ENCODE peak calls at places on chromosome X, in nine cellular contexts. C is cardiac muscle cell, A is upper lobe of right lung, G is SK-N-SH, U is IMR-90, Z is esophagus squamous epithelium, L is epithelial cell of esophagus, B is HFFc6, F is tibial artery. T is an unnamed sample.

GRCh38 chrX:37717708-37718107 is 32.1 kb downstream of the XK start:
- DNase-seq in C (no peak), A (no peak), G (no peak), U (no peak), Z (no peak), L (no peak), B (no peak), F (no peak), T (no peak)

GRCh38 chrX:42119076-42119475 is 195.7 kb upstream of the CASK start:
- DNase-seq in C (no peak), A (no peak), G (no peak), U (peak), Z (no peak), L (peak), B (no peak), F (no peak), T (no peak)

GRCh38 chrX:70527610-70528009 is 83.0 kb downstream of the DLG3 start:
- DNase-seq in C (no peak), A (no peak), G (no peak), U (no peak), Z (no peak), L (no peak), B (no peak), F (no peak), T (no peak)

GRCh38 chrX:64394874-64395567 is at the start of gene MTMR8:
- DNase-seq in C (peak), A (peak), G (peak), U (no peak), Z (peak), L (peak), B (no peak), F (peak), T (peak)

GRCh38 chrX:47216393-47216925 is 2.0 kb upstream of the CDK16 start:
- DNase-seq in C (no peak), A (no peak), G (no peak), U (no peak), Z (no peak), L (no peak), B (no peak), F (no peak), T (no peak)

GRCh38 chrX:17613979-17614572 is 123.2 kb upstream of the SCML1 start:
- DNase-seq in C (peak), A (peak), G (no peak), U (peak), Z (no peak), L (peak), B (peak), F (no peak), T (no peak)

GRCh38 chrX:54413753-54414152 is 26.5 kb upstream of the TSR2 start:
- DNase-seq in C (no peak), A (no peak), G (no peak), U (no peak), Z (no peak), L (no peak), B (no peak), F (no peak), T (no peak)

GRCh38 chrX:36214924-36215323 is 295.4 kb downstream of the CFAP47 start:
- DNase-seq in C (no peak), A (no peak), G (no peak), U (no peak), Z (no peak), L (no peak), B (no peak), F (no peak), T (no peak)

GRCh38 chrX:123186796-123187195 is 2.7 kb downstream of the GRIA3 start:
- DNase-seq in C (no peak), A (no peak), G (no peak), U (no peak), Z (no peak), L (no peak), B (no peak), F (no peak), T (no peak)

GRCh38 chrX:153908219-153908875 is 3.9 kb downstream of the AVPR2 start:
- DNase-seq in C (no peak), A (no peak), G (no peak), U (no peak), Z (no peak), L (no peak), B (no peak), F (no peak), T (no peak)

GRCh38 chrX:139559383-139560042 is 29.0 kb downstream of the F9 start:
- DNase-seq in C (peak), A (no peak), G (peak), U (peak), Z (no peak), L (peak), B (peak), F (no peak), T (peak)

GRCh38 chrX:56232221-56233082 is at the start of gene KLF8:
- DNase-seq in C (peak), A (peak), G (no peak), U (no peak), Z (no peak), L (peak), B (no peak), F (peak), T (peak)

GRCh38 chrX:32871636-32872035 is 339.7 kb downstream of the DMD start:
- DNase-seq in C (no peak), A (no peak), G (no peak), U (peak), Z (no peak), L (peak), B (no peak), F (no peak), T (no peak)

GRCh38 chrX:3938587-3938986 is 225.1 kb upstream of the PRKX start:
- DNase-seq in C (no peak), A (no peak), G (no peak), U (no peak), Z (no peak), L (no peak), B (no peak), F (no peak), T (no peak)

DNA sequence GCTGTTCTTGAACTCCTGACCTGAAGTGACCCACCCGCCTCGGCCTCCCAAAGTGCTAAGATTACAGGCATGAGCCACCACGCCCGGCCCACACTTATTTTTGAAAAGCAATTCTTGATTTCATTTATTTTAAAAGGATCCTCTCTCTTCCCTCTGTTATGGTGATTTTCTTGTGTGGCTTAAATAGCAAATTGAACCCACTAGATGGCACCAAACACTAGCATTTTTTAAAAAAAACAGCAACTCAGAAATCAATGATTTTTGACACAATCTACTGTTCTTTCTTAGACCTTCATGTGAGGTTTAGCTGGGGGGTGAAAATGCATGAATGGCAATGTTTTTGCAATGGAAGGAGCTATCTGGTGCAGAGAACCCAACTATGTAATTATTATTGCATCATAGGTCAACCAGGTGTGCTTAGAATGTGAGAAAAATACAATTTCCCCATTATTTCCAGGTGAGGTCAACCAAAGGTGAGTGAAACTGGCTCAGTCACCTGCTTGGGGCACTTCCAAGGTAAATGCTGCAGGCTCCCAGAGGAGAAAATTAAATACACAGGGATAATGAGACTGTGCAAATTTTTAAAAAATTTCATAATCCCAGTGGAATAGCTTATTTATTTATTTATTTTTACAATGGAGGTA is 226.6 kb upstream of the PRKX start:
- DNase-seq in C (peak), A (no peak), G (peak), U (peak), Z (no peak), L (peak), B (peak), F (no peak), T (no peak)
- TF ChIP-seq CTCF in C (peak), A (peak), G (peak), U (peak), Z (peak), L (peak), B (peak), F (no peak), T (peak)

GRCh38 chrX:31293409-31293808 is 221.6 kb upstream of the FTHL17 start:
- DNase-seq in C (no peak), A (no peak), G (no peak), U (no peak), Z (no peak), L (no peak), B (no peak), F (no peak), T (no peak)
- TF ChIP-seq CTCF in C (no peak), A (no peak), G (peak), U (no peak), Z (no peak), L (peak), B (no peak), F (no peak), T (no peak)

GRCh38 chrX:155179343-155179997 is 36.8 kb upstream of the VBP1 start:
- DNase-seq in C (no peak), A (no peak), G (no peak), U (no peak), Z (no peak), L (peak), B (no peak), F (no peak), T (no peak)
- TF ChIP-seq CTCF in C (peak), A (no peak), G (no peak), U (no peak), Z (no peak), L (peak), B (no peak), F (no peak), T (no peak)

GRCh38 chrX:2690856-2691542 is at the start of gene CD99:
- DNase-seq in C (peak), A (peak), G (peak), U (peak), Z (no peak), L (peak), B (peak), F (peak), T (peak)
- TF ChIP-seq CTCF in C (no peak), A (peak), G (no peak), U (no peak), Z (no peak), L (no peak), B (peak), F (no peak), T (no peak)

GRCh38 chrX:30793075-30793766 is 95.8 kb downstream of the TAB3 start:
- DNase-seq in C (no peak), A (no peak), G (no peak), U (no peak), Z (no peak), L (peak), B (no peak), F (no peak), T (no peak)
- TF ChIP-seq CTCF in C (no peak), A (no peak), G (no peak), U (no peak), Z (no peak), L (no peak), B (no peak), F (no peak), T (no peak)

T was measured in nephron progenitor cell.